ENCODE peak calls at places on chromosomes 1 and 21, in eight cellular contexts. T is tibial artery, I is mesothelial cell of epicardium, S is fibroblast of mammary gland, Z is A549, H is neural crest cell, Y is PC-9, Q is activated B cell treated with CpG ODN at 0.5 μM for 24 hours. G is an unnamed sample.

GRCh38 chr1:236307437-236307836 is 25.7 kb upstream of the ERO1B start:
- DNase-seq in T (no peak), I (no peak), S (no peak), Z (no peak), H (no peak), Y (no peak), Q (no peak), G (no peak)

GRCh38 chr1:153404768-153405167 is 11.6 kb upstream of the S100A7A start:
- DNase-seq in T (no peak), I (no peak), S (peak; percentile 9), Z (peak; percentile 47), H (peak; percentile 7), Y (peak; percentile 24), Q (no peak), G (peak; percentile 24)

GRCh38 chr1:198278922-198279321 is 122.1 kb downstream of the NEK7 start:
- DNase-seq in T (no peak), I (no peak), S (no peak), Z (no peak), H (no peak), Y (peak; percentile 51), Q (no peak), G (no peak)

GRCh38 chr21:41024341-41025056 is 143.5 kb upstream of the BACE2 start:
- DNase-seq in T (no peak), I (no peak), S (no peak), Z (no peak), H (no peak), Y (no peak), Q (no peak), G (no peak)

GRCh38 chr1:15584489-15585363 is at the start of gene AGMAT:
- DNase-seq in T (no peak), I (peak; percentile 48), S (peak; percentile 24), Z (peak; percentile 76), H (peak; percentile 50), Y (peak; percentile 48), Q (peak; percentile 64), G (peak; percentile 35)

GRCh38 chr1:178232949-178233348 is 139.0 kb downstream of the RASAL2 start:
- DNase-seq in T (no peak), I (no peak), S (peak; percentile 71), Z (no peak), H (no peak), Y (no peak), Q (no peak), G (no peak)

GRCh38 chr1:174135200-174135599 is 24.1 kb upstream of the RABGAP1L start:
- DNase-seq in T (no peak), I (no peak), S (peak; percentile 30), Z (no peak), H (no peak), Y (no peak), Q (no peak), G (no peak)

GRCh38 chr1:172727956-172728603 is 69.2 kb downstream of the FASLG start:
- DNase-seq in T (no peak), I (no peak), S (peak; percentile 61), Z (peak; percentile 82), H (no peak), Y (no peak), Q (no peak), G (peak; percentile 31)

GRCh38 chr1:153919879-153920852 is 2.6 kb downstream of the GATAD2B start:
- DNase-seq in T (no peak), I (no peak), S (peak; percentile 53), Z (peak; percentile 18), H (no peak), Y (no peak), Q (no peak), G (no peak)

GRCh38 chr1:25837253-25837875 is 17.6 kb downstream of the MTFR1L start:
- DNase-seq in T (no peak), I (no peak), S (no peak), Z (peak; percentile 14), H (no peak), Y (no peak), Q (no peak), G (no peak)
- TF ChIP-seq CTCF in T (no peak), I (no peak), S (peak; percentile 36), Z (peak; percentile 46), H (peak; percentile 66), Y (peak; percentile 59), Q (no peak), G (no peak)

GRCh38 chr1:213057264-213058059 is 6.4 kb downstream of the RPS6KC1 start:
- DNase-seq in T (no peak), I (no peak), S (no peak), Z (no peak), H (no peak), Y (no peak), Q (no peak), G (no peak)

GRCh38 chr1:213066363-213066762 is 15.3 kb downstream of the RPS6KC1 start:
- DNase-seq in T (no peak), I (no peak), S (no peak), Z (no peak), H (no peak), Y (no peak), Q (no peak), G (no peak)

GRCh38 chr1:213060836-213061235 is 9.8 kb downstream of the RPS6KC1 start:
- DNase-seq in T (no peak), I (no peak), S (no peak), Z (no peak), H (no peak), Y (no peak), Q (no peak), G (no peak)

GRCh38 chr1:213065800-213066199 is 14.8 kb downstream of the RPS6KC1 start:
- DNase-seq in T (no peak), I (no peak), S (no peak), Z (no peak), H (no peak), Y (no peak), Q (no peak), G (no peak)

GRCh38 chr1:213061263-213061662 is 10.2 kb downstream of the RPS6KC1 start:
- DNase-seq in T (no peak), I (no peak), S (no peak), Z (no peak), H (no peak), Y (no peak), Q (no peak), G (no peak)
- TF ChIP-seq CTCF in T (no peak), I (no peak), S (no peak), Z (no peak), H (peak; percentile 4), Y (no peak), Q (no peak), G (no peak)

DNA sequence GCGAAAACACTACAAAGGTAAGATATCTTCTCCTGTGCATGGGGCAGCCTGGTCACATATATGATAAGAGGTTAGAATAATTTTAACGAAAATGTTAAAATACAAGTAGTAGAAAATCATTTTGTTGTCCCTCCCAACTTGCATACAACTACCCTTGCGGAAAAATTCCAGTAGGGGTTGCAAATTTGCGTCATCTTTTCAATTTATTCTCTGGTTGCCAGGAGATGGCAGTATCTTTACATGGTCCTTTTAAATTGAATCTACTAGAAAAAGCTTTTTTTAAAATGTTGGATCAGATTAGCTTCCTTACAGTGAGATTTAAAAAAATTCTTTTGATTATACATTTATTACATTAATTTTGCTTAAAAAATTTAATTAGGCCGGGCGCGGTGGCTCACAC is 10.9 kb downstream of the S100PBP start:
- DNase-seq in T (no peak), I (no peak), S (no peak), Z (peak; percentile 24), H (no peak), Y (no peak), Q (no peak), G (no peak)
- TF ChIP-seq CTCF in T (peak; percentile 24), I (no peak), S (no peak), Z (peak; percentile 27), H (peak; percentile 56), Y (peak; percentile 36), Q (no peak), G (no peak)

GRCh38 chr21:45405271-45405818 is 380 bp downstream of the COL18A1 start:
- DNase-seq in T (no peak), I (no peak), S (peak; percentile 25), Z (no peak), H (no peak), Y (peak; percentile 65), Q (peak; percentile 21), G (no peak)
- TF ChIP-seq CTCF in T (no peak), I (no peak), S (no peak), Z (no peak), H (no peak), Y (no peak), Q (no peak), G (no peak)

GRCh38 chr1:205421728-205422127 is at the start of gene LEMD1:
- DNase-seq in T (no peak), I (no peak), S (no peak), Z (no peak), H (no peak), Y (no peak), Q (no peak), G (no peak)

GRCh38 chr1:205423814-205424399 is 2.1 kb upstream of the LEMD1 start:
- DNase-seq in T (no peak), I (no peak), S (no peak), Z (no peak), H (no peak), Y (no peak), Q (no peak), G (no peak)

GRCh38 chr1:205424881-205425635 is 3.2 kb upstream of the LEMD1 start:
- DNase-seq in T (no peak), I (no peak), S (no peak), Z (no peak), H (no peak), Y (no peak), Q (no peak), G (no peak)

GRCh38 chr1:205420938-205421337 is 918 bp downstream of the LEMD1 start:
- DNase-seq in T (no peak), I (no peak), S (no peak), Z (no peak), H (no peak), Y (no peak), Q (no peak), G (no peak)

GRCh38 chr1:205423248-205423647 is 1.4 kb upstream of the LEMD1 start:
- DNase-seq in T (no peak), I (no peak), S (no peak), Z (no peak), H (no peak), Y (no peak), Q (no peak), G (no peak)
- TF ChIP-seq CTCF in T (no peak), I (no peak), S (no peak), Z (peak; percentile 9), H (no peak), Y (peak; percentile 56), Q (no peak), G (no peak)

DNA sequence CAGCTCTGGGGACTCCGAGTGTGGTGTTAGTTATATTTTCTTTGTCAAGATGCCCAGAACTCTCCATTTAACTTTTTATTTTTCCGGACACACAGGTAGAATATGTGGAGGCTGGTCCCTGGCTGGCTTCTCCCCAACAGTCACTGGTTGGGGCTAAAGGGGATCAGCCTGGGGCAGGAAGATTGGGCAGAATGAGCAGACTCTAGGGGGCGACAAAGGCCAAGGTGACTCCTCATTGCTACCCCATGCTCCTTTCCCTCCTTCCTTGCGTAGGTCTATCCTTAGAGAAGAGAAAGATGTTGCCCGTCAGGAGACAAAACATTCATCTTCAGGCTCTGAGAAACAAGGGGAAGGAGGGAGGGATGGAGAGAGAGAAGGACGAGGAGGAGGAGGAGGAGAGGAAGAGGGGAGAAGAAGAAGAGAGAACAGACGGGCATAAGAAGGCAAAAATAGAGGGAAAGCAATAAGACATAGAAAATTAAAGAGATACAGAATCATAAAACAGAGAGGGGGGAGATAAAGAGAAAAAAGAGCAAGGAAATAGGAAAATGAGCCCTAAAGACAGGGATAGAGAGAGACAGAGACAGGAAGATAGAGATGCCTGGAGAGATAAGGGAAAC is 89.9 kb downstream of the FOXD2 start:
- DNase-seq in T (no peak), I (no peak), S (no peak), Z (no peak), H (no peak), Y (peak; percentile 16), Q (no peak), G (no peak)
- TF ChIP-seq CTCF in T (no peak), I (no peak), S (peak; percentile 21), Z (peak; percentile 26), H (peak; percentile 59), Y (peak; percentile 74), Q (no peak), G (no peak)

G was measured in natural killer cell.